ENCODE peak calls at places on chromosomes 7 and 10, in nine cellular contexts. A, X, W, Y, G, Z, Q, V and R are unnamed samples.
A peak's percentile ranks its signal among the peaks of the same experiment; 100 is the strongest.

GRCh38 chr7:69893915-69894314 is 295.6 kb downstream of the AUTS2 start:
- DNase-seq in X (peak; percentile 24), V (no peak), Z (no peak), Q (no peak), Y (no peak), G (peak; percentile 51), W (no peak), A (no peak), R (no peak)

GRCh38 chr10:22341190-22341935 is 3.9 kb upstream of the SPAG6 start:
- DNase-seq in W (no peak), V (no peak), X (peak; percentile 47), Z (peak; percentile 15), Q (no peak), G (peak; percentile 79), Y (peak; percentile 53), A (no peak), R (no peak)

GRCh38 chr7:144975882-144976281 is 140.0 kb upstream of the TPK1 start:
- DNase-seq in Z (no peak), Y (no peak), A (no peak), W (no peak), G (no peak), X (no peak), Q (no peak), V (no peak), R (no peak)

GRCh38 chr7:31028417-31028988 is 23.6 kb upstream of the ADCYAP1R1 start:
- DNase-seq in X (no peak), G (peak; percentile 65), Y (no peak), Z (no peak), W (no peak), A (no peak), V (no peak), Q (no peak), R (no peak)

GRCh38 chr7:23938937-23939552 is 229.0 kb downstream of the STK31 start:
- DNase-seq in G (peak; percentile 51), Y (peak; percentile 72), X (peak; percentile 41), V (no peak), Q (no peak), A (no peak), Z (peak; percentile 11), W (peak; percentile 27), R (no peak)

GRCh38 chr10:111117528-111118277 is 40.9 kb downstream of the ADRA2A start:
- DNase-seq in Y (peak; percentile 15), Q (no peak), W (no peak), Z (no peak), X (no peak), V (no peak), A (no peak), G (no peak), R (no peak)

GRCh38 chr7:36658603-36659516 is 65.4 kb downstream of the AOAH start:
- DNase-seq in Y (no peak), W (no peak), Q (no peak), Z (peak; percentile 94), V (no peak), X (peak; percentile 77), A (no peak), G (no peak), R (peak; percentile 23)

GRCh38 chr10:81309041-81309552 is 565.9 kb upstream of the NRG3 start:
- DNase-seq in X (no peak), Y (peak; percentile 23), Q (no peak), Z (no peak), A (no peak), V (no peak), W (no peak), G (no peak), R (no peak)

GRCh38 chr10:22620140-22620857 is 94.1 kb downstream of the PIP4K2A start:
- DNase-seq in A (no peak), Y (no peak), V (peak; percentile 30), W (peak; percentile 42), Z (peak; percentile 95), G (peak; percentile 44), X (peak; percentile 99), Q (peak; percentile 73), R (peak; percentile 60)

DNA sequence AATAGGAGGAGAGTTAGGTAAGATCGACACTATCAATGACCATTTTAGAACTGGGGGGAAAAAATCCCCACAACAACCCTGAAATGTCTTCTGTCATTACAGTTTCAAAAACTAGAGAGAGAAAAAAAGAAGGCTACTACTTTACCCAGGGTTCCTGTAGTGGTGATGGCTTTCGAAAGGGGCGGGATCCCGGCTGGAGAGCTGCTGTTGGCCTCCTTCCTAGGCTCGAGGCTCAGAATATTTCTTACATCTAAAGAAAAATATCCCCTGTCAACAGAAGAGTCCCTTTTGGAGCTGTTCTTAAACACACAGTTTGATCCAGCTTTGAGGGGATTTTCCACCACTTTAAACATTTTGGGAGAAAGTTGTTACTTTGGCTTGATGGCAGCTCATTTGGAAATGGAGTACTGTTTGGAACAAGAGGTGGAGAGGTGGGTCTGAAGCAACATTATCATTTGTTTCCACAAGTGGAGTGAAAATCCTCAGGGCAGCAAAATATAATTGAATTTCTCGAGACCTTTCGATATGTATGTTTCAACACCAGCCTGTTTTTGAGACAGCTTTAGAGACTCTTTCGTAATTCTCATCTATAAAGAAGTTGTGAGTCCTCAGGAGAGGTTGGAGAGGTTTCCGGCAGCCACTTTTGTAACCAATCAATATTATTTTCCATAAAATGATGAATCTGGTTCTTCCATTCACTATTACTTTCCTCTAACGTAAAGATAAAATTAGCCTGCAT is 5.1 kb downstream of the HOXA13 start:
- DNase-seq in X (no peak), V (no peak), G (no peak), Y (peak; percentile 25), Q (no peak), W (peak; percentile 53), Z (no peak), A (no peak), R (no peak)
- H3K27me3 ChIP-seq in X (peaks cover 72% of the 10 kb centered on the region), V (peaks cover 11% of the 10 kb centered on the region), G (peaks cover 84% of the 10 kb centered on the region), Y (peaks cover 88% of the 10 kb centered on the region), Q (peaks cover 96% of the 10 kb centered on the region), W (no peaks in the 10 kb centered on the region), Z (peaks cover 86% of the 10 kb centered on the region), A (peaks cover 45% of the 10 kb centered on the region), R (peaks cover 90% of the 10 kb centered on the region)

DNA sequence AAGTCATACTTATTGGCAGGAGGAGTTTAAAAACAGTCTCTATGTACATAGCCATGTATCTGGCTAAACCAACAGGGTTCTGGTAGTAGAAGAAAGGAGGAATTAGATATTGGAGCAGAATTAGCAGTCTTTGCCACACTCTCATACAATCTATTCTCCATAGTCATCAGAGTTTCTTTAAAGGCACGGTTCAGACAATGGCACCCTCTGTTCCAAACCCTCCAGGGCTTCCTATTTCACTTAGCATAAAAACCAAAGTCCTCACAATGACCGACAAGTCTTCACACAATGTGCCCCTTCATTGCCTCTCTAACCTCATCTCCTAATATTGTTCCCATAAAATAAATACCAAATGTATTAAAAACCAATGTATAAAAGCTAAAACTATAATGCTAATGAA is 12.7 kb downstream of the ZNF438 start:
- DNase-seq in A (no peak), Y (no peak), Z (no peak), W (no peak), G (no peak), X (no peak), Q (no peak), V (no peak), R (no peak)
- H3K27ac ChIP-seq in A (no peak overlapping the region), Y (no peak overlapping the region), Z (no peak overlapping the region), W (no peak overlapping the region), G (no peak overlapping the region), X (no peak overlapping the region), Q (no peak overlapping the region), V (peak overlapping the region; percentile 8), R (peak overlapping the region; percentile 51)

DNA sequence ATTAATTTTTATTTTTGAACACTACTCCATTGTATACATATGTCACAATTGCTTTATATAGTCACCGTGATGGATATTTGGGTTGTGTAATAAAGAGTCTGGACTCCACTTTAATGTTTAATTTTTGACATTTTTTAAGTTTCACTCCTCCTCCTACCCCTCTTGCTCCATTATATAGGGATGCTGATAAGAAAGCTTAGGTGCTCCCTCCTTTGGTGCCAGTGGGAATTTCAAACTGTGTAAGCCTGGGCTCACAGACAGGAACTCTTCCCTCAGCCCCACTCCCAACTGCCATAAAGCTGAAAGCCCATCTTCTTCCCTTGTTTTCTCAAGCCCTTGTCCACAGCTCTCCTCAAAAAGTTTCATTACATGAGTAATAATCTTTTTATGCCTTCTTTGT is 47.6 kb downstream of the TWIST1 start:
- DNase-seq in A (no peak), Z (peak; percentile 24), Y (no peak), G (no peak), X (peak; percentile 21), W (no peak), V (no peak), Q (no peak), R (no peak)
- TF ChIP-seq CTCF in A (no peak), Z (peak; percentile 30), Y (peak; percentile 58), G (no peak), X (peak; percentile 23), W (no peak), V (no peak), Q (no peak), R (no peak)

GRCh38 chr7:27082171-27082570 is 13.6 kb downstream of the HOXA1 start:
- DNase-seq in X (no peak), W (no peak), V (no peak), A (no peak), Y (no peak), Z (no peak), Q (no peak), G (no peak), R (no peak)
- H3K27me3 ChIP-seq in X (no peaks in the 10 kb centered on the region), W (no peaks in the 10 kb centered on the region), V (peaks cover under 1% of the 10 kb centered on the region), A (peaks cover 5% of the 10 kb centered on the region), Y (no peaks in the 10 kb centered on the region), Z (no peaks in the 10 kb centered on the region), Q (peaks cover 8% of the 10 kb centered on the region), G (peaks cover 22% of the 10 kb centered on the region), R (no peaks in the 10 kb centered on the region)

GRCh38 chr10:60430017-60430416 is 40.3 kb upstream of the ANK3 start:
- DNase-seq in V (no peak), Z (peak; percentile 82), Y (no peak), W (no peak), X (peak; percentile 78), G (no peak), Q (no peak), A (no peak), R (no peak)
- H3K27ac ChIP-seq in V (no peak overlapping the region), Z (no peak overlapping the region), Y (no peak overlapping the region), W (no peak overlapping the region), X (no peak overlapping the region), G (peak overlapping the region; percentile 89), Q (no peak overlapping the region), A (no peak overlapping the region), R (no peak overlapping the region)

GRCh38 chr7:1020849-1021251 is 23.5 kb upstream of the GPR146 start:
- DNase-seq in W (no peak), V (no peak), X (no peak), Z (no peak), Y (no peak), A (no peak), Q (no peak), G (no peak), R (no peak)
- TF ChIP-seq CTCF in W (no peak), V (no peak), X (no peak), Z (no peak), Y (peak; percentile 45), A (peak; percentile 21), Q (no peak), G (peak; percentile 35), R (no peak)